ENCODE peak calls at places on chromosomes 3 and 15, in eight cellular contexts. J, N, V, C, Q, F, P and X are unnamed samples.

GRCh38 chr3:27827041-27827440 is 104.9 kb upstream of the EOMES start:
- DNase-seq in J (no peak), N (no peak), V (peak; percentile 2), C (no peak), Q (no peak), F (no peak), P (no peak), X (no peak)

GRCh38 chr3:194424373-194424772 is 25.3 kb upstream of the GP5 start:
- DNase-seq in J (no peak), N (no peak), V (no peak), C (no peak), Q (no peak), F (no peak), P (no peak), X (no peak)

GRCh38 chr3:187770224-187770623 is 25.0 kb upstream of the BCL6 start:
- DNase-seq in J (no peak), N (no peak), V (no peak), C (no peak), Q (no peak), F (peak; percentile 61), P (no peak), X (no peak)

GRCh38 chr15:62610499-62610898 is 432.0 kb upstream of the TPM1 start:
- DNase-seq in J (no peak), N (no peak), V (no peak), C (no peak), Q (no peak), F (no peak), P (no peak), X (no peak)

GRCh38 chr3:147937341-147937740 is 528.2 kb downstream of the ZIC1 start:
- DNase-seq in J (no peak), N (no peak), V (no peak), C (peak; percentile 49), Q (no peak), F (no peak), P (no peak), X (no peak)

GRCh38 chr3:126371096-126371705 is 14.0 kb upstream of the KLF15 start:
- DNase-seq in J (no peak), N (no peak), V (no peak), C (no peak), Q (no peak), F (no peak), P (no peak), X (no peak)

GRCh38 chr15:42324308-42324707 is 35.0 kb upstream of the CAPN3 start:
- DNase-seq in J (no peak), N (no peak), V (no peak), C (peak; percentile 86), Q (no peak), F (no peak), P (no peak), X (no peak)

GRCh38 chr3:147414369-147415135 is 5.4 kb downstream of the ZIC1 start:
- DNase-seq in J (no peak), N (no peak), V (no peak), C (no peak), Q (no peak), F (no peak), P (no peak), X (no peak)

GRCh38 chr3:58022490-58022889 is 14.3 kb downstream of the FLNB start:
- DNase-seq in J (no peak), N (no peak), V (no peak), C (no peak), Q (no peak), F (no peak), P (no peak), X (no peak)

GRCh38 chr3:122074621-122075265 is 19.6 kb downstream of the CD86 start:
- DNase-seq in J (no peak), N (no peak), V (no peak), C (no peak), Q (no peak), F (peak; percentile 92), P (no peak), X (no peak)

GRCh38 chr3:172709776-172710708 is 825 bp downstream of the NCEH1 start:
- DNase-seq in J (no peak), N (no peak), V (peak; percentile 44), C (peak; percentile 41), Q (peak; percentile 33), F (no peak), P (peak; percentile 51), X (no peak)

GRCh38 chr15:76904461-76905012 is 603 bp downstream of the SCAPER start:
- DNase-seq in J (no peak), N (peak; percentile 28), V (peak; percentile 53), C (peak; percentile 16), Q (peak; percentile 18), F (no peak), P (no peak), X (peak; percentile 49)

GRCh38 chr15:37995461-37996347 is 61.3 kb downstream of the TMCO5A start:
- DNase-seq in J (peak; percentile 45), N (peak; percentile 18), V (peak; percentile 41), C (peak; percentile 75), Q (peak; percentile 41), F (peak; percentile 26), P (no peak), X (no peak)

GRCh38 chr15:23035964-23036566 is 3.3 kb downstream of the TUBGCP5 start:
- DNase-seq in J (peak; percentile 54), N (peak; percentile 62), V (peak; percentile 73), C (peak; percentile 46), Q (peak; percentile 80), F (no peak), P (peak; percentile 86), X (peak; percentile 79)

GRCh38 chr3:134327594-134327975 is 46.7 kb downstream of the AMOTL2 start:
- DNase-seq in J (no peak), N (no peak), V (no peak), C (peak; percentile 83), Q (no peak), F (no peak), P (no peak), X (peak; percentile 85)

GRCh38 chr3:196662711-196663571 is 23.4 kb downstream of the NRROS start:
- DNase-seq in J (no peak), N (no peak), V (no peak), C (peak; percentile 41), Q (peak; percentile 70), F (no peak), P (no peak), X (no peak)

GRCh38 chr3:42369832-42370231 is 40.6 kb downstream of the LYZL4 start:
- DNase-seq in J (no peak), N (no peak), V (no peak), C (no peak), Q (no peak), F (no peak), P (no peak), X (no peak)

DNA sequence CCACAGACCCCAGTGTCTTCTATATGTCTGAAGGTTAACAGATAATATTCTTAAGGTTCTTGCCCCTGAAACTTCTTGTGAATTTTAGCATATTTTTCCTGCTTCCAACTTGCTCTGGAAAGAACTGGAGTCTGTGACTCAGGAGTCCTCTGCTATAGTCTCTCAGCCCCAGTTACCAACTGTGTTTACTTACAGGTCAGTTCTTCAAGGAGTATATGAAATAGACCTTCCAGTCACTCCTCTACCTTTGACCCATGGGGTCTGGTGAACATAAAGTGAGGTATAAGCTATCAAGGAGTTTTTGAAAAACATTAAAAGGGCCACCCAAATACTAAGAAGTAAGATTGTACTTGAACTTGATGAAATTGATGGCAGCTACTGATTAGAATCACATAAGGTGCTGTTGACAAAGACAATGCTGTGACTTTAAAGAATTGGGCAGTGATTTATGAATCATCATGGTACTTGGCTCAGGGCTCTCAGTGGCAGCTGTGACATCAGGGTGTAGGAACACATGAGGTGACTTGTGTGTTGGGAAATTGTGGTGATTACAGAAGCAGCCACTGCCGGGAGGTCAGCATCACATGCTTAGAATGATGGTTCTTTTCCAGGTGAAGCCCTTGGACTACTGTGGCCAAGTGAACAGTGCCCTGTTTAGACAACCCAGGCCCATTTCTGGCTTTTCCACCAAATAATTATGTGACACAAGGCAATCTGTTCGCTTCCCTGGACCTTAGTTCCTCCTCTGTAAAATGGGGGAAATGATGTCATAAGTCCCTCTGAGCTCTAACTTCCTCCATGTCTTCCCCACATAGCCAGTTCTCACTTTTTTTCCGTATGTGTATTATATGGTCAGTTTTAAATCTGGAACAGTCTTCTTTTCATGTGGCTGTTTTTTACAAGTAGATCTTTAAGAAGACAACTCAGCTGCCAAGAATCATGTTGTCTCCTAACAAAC is 139.5 kb upstream of the ROPN1 start:
- DNase-seq in J (no peak), N (no peak), V (no peak), C (no peak), Q (no peak), F (no peak), P (no peak), X (no peak)
- TF ChIP-seq RAD21 in J (no peak), N (no peak), V (no peak), C (no peak), Q (no peak), F (no peak), P (no peak), X (no peak)

DNA sequence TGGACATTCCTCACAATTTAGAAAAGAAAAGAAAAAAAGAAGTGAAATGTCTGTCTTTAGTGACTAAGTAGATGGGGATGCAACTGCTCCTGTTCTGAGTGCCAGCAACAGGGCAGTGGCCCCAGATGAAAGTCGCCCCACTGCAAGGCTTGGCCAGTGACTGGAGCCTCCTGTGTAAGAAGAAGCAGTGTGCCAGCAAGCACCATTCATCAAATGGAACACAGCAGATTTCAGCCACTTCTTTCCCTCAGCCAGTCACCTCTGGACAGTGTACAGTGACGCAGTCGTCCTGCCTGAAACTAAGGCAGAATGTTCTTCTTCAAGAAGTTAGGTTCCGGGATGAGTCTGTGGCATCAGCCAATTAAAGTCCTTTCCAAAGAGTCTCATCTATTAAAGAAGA is 91.4 kb downstream of the FSIP1 start:
- DNase-seq in J (no peak), N (no peak), V (no peak), C (no peak), Q (no peak), F (no peak), P (no peak), X (no peak)
- TF ChIP-seq RAD21 in J (no peak), N (no peak), V (no peak), C (no peak), Q (no peak), F (no peak), P (no peak), X (no peak)

GRCh38 chr15:74497584-74497983 is 36.6 kb upstream of the UBL7 start:
- DNase-seq in J (no peak), N (no peak), V (no peak), C (no peak), Q (no peak), F (peak; percentile 26), P (no peak), X (no peak)
- TF ChIP-seq RAD21 in J (no peak), N (no peak), V (no peak), C (no peak), Q (no peak), F (no peak), P (no peak), X (no peak)

DNA sequence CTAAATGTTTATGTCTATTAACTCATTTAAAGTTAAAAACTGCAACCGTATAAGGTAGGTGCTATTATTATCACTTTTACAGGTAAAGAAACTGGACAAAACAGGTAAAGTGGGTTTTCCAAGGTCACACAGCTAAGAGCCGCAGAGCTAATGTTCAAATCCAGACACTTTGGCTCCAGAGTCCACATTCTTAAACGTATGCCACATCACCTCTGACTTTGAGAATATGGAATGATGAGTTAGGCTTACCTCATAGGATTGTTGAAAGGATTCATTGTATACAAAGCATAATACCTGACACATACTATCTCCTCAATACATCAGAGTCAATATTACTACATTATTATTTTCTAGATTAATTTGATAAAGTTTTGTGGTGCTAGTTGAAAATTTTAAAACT is 240.9 kb upstream of the STT3B start:
- DNase-seq in J (no peak), N (peak; percentile 86), V (no peak), C (no peak), Q (no peak), F (no peak), P (no peak), X (no peak)
- TF ChIP-seq RAD21 in J (no peak), N (no peak), V (no peak), C (no peak), Q (no peak), F (no peak), P (no peak), X (no peak)